ENCODE peak calls at places on chromosomes 2 and 18, in seven cellular contexts. G is coronary artery; U is naive thymus-derived CD8-positive, alpha-beta T cell; A is GM03348; I is activated effector memory CD4-positive, alpha-beta T cell treated with anti-CD3 and anti-CD28 coated beads, Interleukin-2, amount 50 U/mL, for 16 hours; E is psoas muscle; Q is CD8-positive, alpha-beta T cell. W is an unnamed sample.

GRCh38 chr2:25339121-25339738 is 2.5 kb downstream of the DNMT3A start:
- DNase-seq in G (no peak), U (no peak), A (no peak), I (no peak), E (no peak), Q (no peak), W (peak)

GRCh38 chr2:23926289-23926749 is 604 bp downstream of the ATAD2B start:
- DNase-seq in G (peak), U (no peak), A (peak), I (peak), E (peak), Q (peak), W (peak)

GRCh38 chr2:28377201-28377816 is 15.3 kb upstream of the FOSL2 start:
- DNase-seq in G (no peak), U (no peak), A (no peak), I (no peak), E (peak), Q (no peak), W (no peak)

GRCh38 chr2:13652531-13653313 is 936.0 kb downstream of the TRIB2 start:
- DNase-seq in G (no peak), U (no peak), A (no peak), I (no peak), E (no peak), Q (no peak), W (no peak)

GRCh38 chr2:100397976-100398375 is 19.5 kb downstream of the CHST10 start:
- DNase-seq in G (peak), U (no peak), A (no peak), I (no peak), E (no peak), Q (no peak), W (no peak)

GRCh38 chr18:77140439-77141109 is 8.0 kb upstream of the MBP start:
- DNase-seq in G (peak), U (no peak), A (no peak), I (peak), E (no peak), Q (peak), W (peak)

GRCh38 chr18:58788971-58789797 is 75.5 kb upstream of the ZNF532 start:
- DNase-seq in G (no peak), U (no peak), A (no peak), I (no peak), E (peak), Q (no peak), W (no peak)

GRCh38 chr18:31049189-31049588 is 6.6 kb upstream of the DSC3 start:
- DNase-seq in G (no peak), U (no peak), A (no peak), I (no peak), E (no peak), Q (no peak), W (no peak)

GRCh38 chr2:65630643-65631042 is 198.2 kb upstream of the SPRED2 start:
- DNase-seq in G (no peak), U (no peak), A (peak), I (no peak), E (no peak), Q (no peak), W (no peak)

GRCh38 chr2:25029183-25029554 is 12.7 kb upstream of the EFR3B start:
- DNase-seq in G (no peak), U (no peak), A (no peak), I (no peak), E (no peak), Q (no peak), W (no peak)

GRCh38 chr2:6917071-6917760 is at the start of gene RNF144A:
- DNase-seq in G (no peak), U (peak), A (peak), I (peak), E (peak), Q (peak), W (peak)

GRCh38 chr2:48309900-48310299 is 220.1 kb upstream of the STON1 start:
- DNase-seq in G (no peak), U (no peak), A (no peak), I (no peak), E (no peak), Q (no peak), W (no peak)

GRCh38 chr2:71276311-71277158 is 49.6 kb upstream of the PAIP2B start:
- DNase-seq in G (peak), U (peak), A (peak), I (peak), E (peak), Q (peak), W (peak)